ENCODE peak calls at places on chromosome 14, in four cellular contexts. V, I, B and M are unnamed samples.

GRCh38 chr14:75519826-75520692 is 2.2 kb upstream of the BATF start:
- DNase-seq in V (no peak), I (no peak), B (no peak), M (no peak)

GRCh38 chr14:23631702-23632460 is 4.3 kb upstream of the DHRS2 start:
- DNase-seq in V (peak; percentile 68), B (peak; percentile 73), I (peak; percentile 63), M (no peak)

GRCh38 chr14:39174560-39175444 is at the start of gene PNN:
- DNase-seq in V (peak; percentile 89), B (peak; percentile 98), I (peak; percentile 91), M (peak; percentile 89)

GRCh38 chr14:103207038-103207403 is 83.8 kb downstream of the TNFAIP2 start:
- DNase-seq in I (no peak), B (peak; percentile 66), V (no peak), M (no peak)

GRCh38 chr14:102558566-102558965 is 33.9 kb upstream of the RCOR1 start:
- DNase-seq in I (no peak), V (no peak), B (no peak), M (no peak)

GRCh38 chr14:61197416-61197815 is 83.7 kb downstream of the TMEM30B start:
- DNase-seq in I (no peak), B (no peak), V (no peak), M (no peak)

GRCh38 chr14:22190411-22191191 is 398.4 kb downstream of the DAD1 start:
- DNase-seq in B (no peak), V (no peak), I (no peak), M (no peak)

GRCh38 chr14:91398707-91399106 is 18.9 kb downstream of the CCDC88C start:
- DNase-seq in V (no peak), B (no peak), I (no peak), M (no peak)

GRCh38 chr14:100031506-100032281 is 33.5 kb upstream of the EVL start:
- DNase-seq in B (peak; percentile 67), I (no peak), V (peak; percentile 80), M (no peak)

GRCh38 chr14:22837750-22838538 is 1.6 kb downstream of the MMP14 start:
- DNase-seq in I (no peak), V (no peak), B (no peak), M (no peak)

GRCh38 chr14:35553808-35554207 is 19.8 kb downstream of the INSM2 start:
- DNase-seq in B (no peak), I (no peak), V (no peak), M (no peak)

GRCh38 chr14:93426750-93427149 is 4.0 kb upstream of the UNC79 start:
- DNase-seq in V (no peak), B (no peak), I (no peak), M (no peak)

GRCh38 chr14:75604979-75605825 is 26.8 kb downstream of the FLVCR2 start:
- DNase-seq in V (no peak), I (no peak), B (peak; percentile 54), M (no peak)

GRCh38 chr14:64841121-64841611 is 38.5 kb downstream of the SPTB start:
- DNase-seq in B (no peak), V (peak; percentile 9), I (no peak), M (no peak)

GRCh38 chr14:97027256-97027999 is 230.2 kb downstream of the VRK1 start:
- DNase-seq in I (no peak), B (no peak), V (no peak), M (no peak)

GRCh38 chr14:70018246-70018645 is 139.0 kb downstream of the SMOC1 start:
- DNase-seq in B (no peak), I (no peak), V (no peak), M (no peak)

GRCh38 chr14:52553671-52554575 is 1.3 kb downstream of the GPR137C start:
- DNase-seq in I (peak; percentile 76), V (peak; percentile 13), B (peak; percentile 80), M (peak; percentile 5)

GRCh38 chr14:30005114-30005698 is 77.6 kb upstream of the PRKD1 start:
- DNase-seq in I (no peak), V (no peak), B (no peak), M (no peak)

GRCh38 chr14:58638231-58639205 is 756 bp downstream of the DACT1 start:
- DNase-seq in V (no peak), I (no peak), B (no peak), M (no peak)

GRCh38 chr14:22118894-22119477 is 445.4 kb upstream of the OR4E1 start:
- DNase-seq in B (no peak), V (no peak), I (no peak), M (no peak)

GRCh38 chr14:22849212-22849819 is 12.9 kb downstream of the MMP14 start:
- DNase-seq in V (no peak), I (no peak), B (no peak), M (no peak)

GRCh38 chr14:32047791-32048190 is 29.3 kb upstream of the ARHGAP5 start:
- DNase-seq in B (no peak), I (no peak), V (no peak), M (no peak)

GRCh38 chr14:64848239-64848638 is 31.5 kb downstream of the SPTB start:
- DNase-seq in B (no peak), V (no peak), I (no peak), M (no peak)

GRCh38 chr14:99982449-99983250 is 82.6 kb upstream of the EVL start:
- DNase-seq in B (no peak), V (peak; percentile 28), I (peak; percentile 45), M (no peak)

GRCh38 chr14:103393687-103394626 is 8.7 kb downstream of the MARK3 start:
- DNase-seq in B (no peak), I (no peak), V (no peak), M (no peak)

GRCh38 chr14:73662439-73663056 is 17.8 kb downstream of the DNAL1 start:
- DNase-seq in V (peak; percentile 80), B (no peak), I (no peak), M (no peak)

GRCh38 chr14:59919582-59920377 is at the start of gene LRRC9:
- DNase-seq in B (peak; percentile 53), V (no peak), I (peak; percentile 10), M (no peak)

GRCh38 chr14:91509878-91510170 is 286 bp downstream of the PPP4R3A start:
- DNase-seq in B (no peak), V (no peak), I (no peak), M (no peak)

GRCh38 chr14:55129086-55129427 is at the start of gene LGALS3:
- DNase-seq in V (no peak), B (peak; percentile 74), I (peak; percentile 19), M (no peak)

GRCh38 chr14:92670177-92670576 is 78.2 kb downstream of the LGMN start:
- DNase-seq in I (no peak), B (no peak), V (no peak), M (no peak)

GRCh38 chr14:103072595-103073366 is 11.2 kb upstream of the LBHD2 start:
- DNase-seq in V (no peak), B (no peak), I (no peak), M (no peak)

GRCh38 chr14:26709019-26709418 is 111.2 kb upstream of the NOVA1 start:
- DNase-seq in B (no peak), V (no peak), I (no peak), M (no peak)

GRCh38 chr14:70641548-70642312 is at the start of gene TTC9:
- DNase-seq in B (no peak), I (peak; percentile 17), V (no peak), M (no peak)

GRCh38 chr14:73741876-73742519 is 27.8 kb upstream of the PNMA1 start:
- DNase-seq in B (no peak), V (no peak), I (no peak), M (no peak)

GRCh38 chr14:50344831-50345563 is 32.9 kb downstream of the DMAC2L start:
- DNase-seq in I (no peak), B (no peak), V (no peak), M (no peak)
- H3K4me1 ChIP-seq in I (no peaks in the 10 kb centered on the region), B (peaks cover 6% of the 10 kb centered on the region), V (peaks cover 36% of the 10 kb centered on the region), M (peaks cover 65% of the 10 kb centered on the region)

DNA sequence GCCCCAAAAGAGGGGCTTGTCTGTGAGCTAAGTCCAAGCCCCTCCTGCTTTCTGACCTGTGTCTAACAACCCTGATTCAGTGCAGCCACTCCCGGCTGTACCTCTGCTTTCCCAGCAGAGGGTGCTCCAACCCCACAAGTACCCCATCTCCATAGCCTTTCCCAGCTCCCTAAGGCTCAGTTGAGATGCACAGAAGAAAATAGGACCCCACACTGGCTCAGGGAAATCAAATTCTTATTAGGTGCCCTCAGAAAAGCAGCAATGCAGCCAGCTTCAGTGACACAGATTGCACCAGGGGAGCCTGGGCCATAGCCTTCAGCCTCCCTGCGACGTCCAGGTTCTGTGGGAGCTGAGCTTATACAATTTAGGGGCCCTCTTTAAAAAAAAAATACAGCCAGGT is 49.9 kb downstream of the LRRC74A start:
- DNase-seq in I (peak; percentile 33), V (peak; percentile 17), B (peak; percentile 59), M (no peak)
- TF ChIP-seq CTCF in I (peak; percentile 76), V (peak; percentile 95), B (peak; percentile 95), M (peak; percentile 94)

DNA sequence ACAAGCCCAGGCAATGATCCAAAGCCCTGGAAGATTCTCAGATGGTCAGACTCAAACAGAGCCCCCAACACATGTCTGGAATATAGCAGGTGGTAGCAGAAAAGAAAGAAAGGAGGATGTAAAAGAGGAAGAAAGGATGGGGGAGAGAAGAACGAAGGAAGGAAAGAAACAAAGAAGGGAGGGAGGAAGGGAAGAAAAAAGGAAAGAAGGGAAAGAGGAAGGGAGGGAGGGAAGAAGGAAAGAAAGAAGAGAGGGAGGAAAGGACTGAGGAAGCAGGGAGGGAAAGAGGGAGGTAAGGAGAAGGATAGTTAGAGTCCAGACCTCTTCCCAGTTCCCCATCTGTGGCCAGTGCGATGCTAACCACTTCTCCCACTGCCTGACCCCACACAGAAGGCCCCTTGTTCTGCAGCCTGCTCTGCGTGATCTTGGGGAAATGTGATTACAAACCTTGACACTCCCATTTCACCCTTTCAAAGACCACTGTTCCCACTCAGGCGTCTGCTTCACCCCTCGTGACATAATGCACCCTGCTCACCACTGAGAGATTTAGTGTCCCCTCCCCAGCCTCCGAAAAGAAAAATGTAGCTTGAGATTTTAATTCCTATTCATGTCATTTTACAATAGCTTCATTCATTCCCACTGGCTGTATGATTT is 357.9 kb downstream of the BCL11B start:
- DNase-seq in I (no peak), B (no peak), V (no peak), M (no peak)
- H3K4me3 ChIP-seq in I (no peak overlapping the region), B (no peak overlapping the region), V (no peak overlapping the region), M (no peak overlapping the region)

GRCh38 chr14:77035267-77035666 is 6.8 kb upstream of the IRF2BPL start:
- DNase-seq in I (no peak), V (no peak), B (no peak), M (no peak)
- H3K4me1 ChIP-seq in I (peaks cover 67% of the 10 kb centered on the region), V (peaks cover 63% of the 10 kb centered on the region), B (peaks cover 35% of the 10 kb centered on the region), M (peaks cover 85% of the 10 kb centered on the region)

DNA sequence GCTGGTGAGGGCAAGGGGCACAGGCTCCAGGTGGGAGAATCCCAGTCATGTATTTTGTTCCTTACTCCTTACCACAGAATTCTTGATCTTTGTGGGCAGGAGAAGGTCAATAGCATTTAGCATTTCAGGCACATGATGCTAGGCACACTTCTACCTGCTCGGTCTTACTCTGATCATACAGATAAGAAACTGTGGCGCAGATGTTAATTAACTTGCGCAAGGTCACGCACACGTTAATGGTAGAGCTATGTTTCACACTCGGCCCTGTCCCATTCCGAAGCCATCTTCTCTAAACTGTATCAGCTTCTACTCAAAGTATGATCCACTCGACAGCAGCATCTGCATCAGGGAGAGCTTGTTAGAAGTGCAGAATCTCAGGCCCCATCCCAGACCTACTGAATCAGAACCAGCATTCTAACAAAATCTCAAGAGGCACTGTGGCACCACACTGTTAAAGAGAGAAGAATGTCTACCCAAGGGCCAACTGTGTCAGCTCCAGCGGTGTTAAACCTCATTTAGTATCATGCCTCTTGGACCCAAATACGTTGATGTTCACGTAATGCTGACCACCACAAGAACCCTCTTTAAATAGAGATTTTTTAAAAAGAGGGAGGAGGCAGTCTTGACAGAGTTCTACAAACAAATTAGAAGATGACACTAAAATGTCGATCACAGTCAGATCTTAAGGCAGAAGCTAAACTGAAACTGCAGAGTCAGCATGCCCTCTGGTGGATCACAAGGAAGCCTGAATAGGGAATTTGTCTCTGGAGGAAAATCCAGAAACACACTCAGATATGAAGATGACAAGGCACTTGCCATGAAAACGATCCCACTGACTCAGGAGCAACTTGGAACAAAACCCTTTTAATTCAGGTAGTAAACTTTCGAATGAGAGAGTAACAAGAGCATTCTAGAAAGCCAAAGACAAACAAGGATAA is 7.3 kb downstream of the STXBP6 start:
- DNase-seq in B (no peak), V (no peak), I (no peak), M (no peak)
- TF ChIP-seq CTCF in B (peak; percentile 21), V (peak; percentile 37), I (no peak), M (peak; percentile 39)